ENCODE peak calls at places on chromosomes 1 and 21, in seven cellular contexts. I, X, Y, T, V, D and N are unnamed samples.

GRCh38 chr1:26079960-26080814 is 12.8 kb upstream of the TRIM63 start:
- DNase-seq in V (no peak), Y (no peak), T (no peak), X (no peak), I (no peak), D (no peak), N (no peak)

GRCh38 chr1:113659010-113659409 is 100.3 kb downstream of the PHTF1 start:
- DNase-seq in T (no peak), Y (no peak), D (no peak), X (no peak), V (no peak), I (no peak), N (no peak)

GRCh38 chr1:197868751-197869501 is 33.5 kb upstream of the C1orf53 start:
- DNase-seq in V (peak; percentile 41), Y (peak; percentile 8), D (peak; percentile 77), T (no peak), I (peak; percentile 35), X (peak; percentile 80), N (no peak)

GRCh38 chr1:161038523-161039153 is at the start of gene TSTD1:
- DNase-seq in X (no peak), T (peak; percentile 55), D (no peak), Y (peak; percentile 88), V (peak; percentile 88), I (peak; percentile 90), N (no peak)

GRCh38 chr1:218479436-218480115 is 134.4 kb downstream of the TGFB2 start:
- DNase-seq in V (no peak), X (peak; percentile 50), Y (no peak), I (no peak), T (no peak), D (peak; percentile 66), N (no peak)

GRCh38 chr1:234973426-234974250 is 155.0 kb downstream of the TOMM20 start:
- DNase-seq in D (no peak), X (no peak), Y (peak; percentile 58), I (peak; percentile 57), T (no peak), V (no peak), N (no peak)

GRCh38 chr1:229370601-229371021 is 27.8 kb upstream of the CCSAP start:
- DNase-seq in D (no peak), Y (peak; percentile 71), X (peak; percentile 9), V (peak; percentile 30), I (no peak), T (peak; percentile 63), N (no peak)

GRCh38 chr1:206593351-206593925 is 18.8 kb downstream of the EIF2D start:
- DNase-seq in X (no peak), I (no peak), T (no peak), Y (no peak), D (no peak), V (no peak), N (no peak)

GRCh38 chr1:228004887-228005462 is 1.8 kb upstream of the WNT3A start:
- DNase-seq in V (no peak), I (no peak), D (no peak), Y (no peak), T (peak; percentile 4), X (no peak), N (no peak)

GRCh38 chr1:50047916-50048694 is 24.4 kb upstream of the AGBL4 start:
- DNase-seq in X (no peak), T (peak; percentile 14), V (no peak), I (no peak), Y (peak; percentile 23), D (no peak), N (no peak)

GRCh38 chr1:201737350-201738060 is 91.5 kb upstream of the IPO9 start:
- DNase-seq in X (peak; percentile 79), Y (no peak), I (no peak), D (no peak), T (peak; percentile 68), V (no peak), N (no peak)

GRCh38 chr1:32339363-32339978 is 3.4 kb upstream of the MARCKSL1 start:
- DNase-seq in Y (no peak), X (peak; percentile 55), I (peak; percentile 45), V (no peak), T (no peak), D (peak; percentile 93), N (peak; percentile 57)

GRCh38 chr1:7000720-7001119 is 215.5 kb downstream of the CAMTA1 start:
- DNase-seq in D (no peak), T (no peak), V (no peak), X (no peak), Y (no peak), I (peak; percentile 47), N (no peak)

GRCh38 chr1:2335721-2336475 is 55.5 kb downstream of the MORN1 start:
- DNase-seq in D (no peak), I (no peak), Y (no peak), X (no peak), V (no peak), T (no peak), N (no peak)

GRCh38 chr1:161052899-161053298 is 7.1 kb upstream of the USF1 start:
- DNase-seq in V (no peak), T (no peak), X (peak; percentile 43), Y (no peak), I (no peak), D (peak; percentile 50), N (no peak)

GRCh38 chr1:220526294-220526693 is 1.6 kb upstream of the MARK1 start:
- DNase-seq in Y (no peak), I (no peak), D (peak; percentile 3), X (peak; percentile 22), T (no peak), V (peak; percentile 6), N (no peak)

GRCh38 chr1:184504695-184505338 is 118.0 kb downstream of the C1orf21 start:
- DNase-seq in D (no peak), I (no peak), Y (peak; percentile 32), T (no peak), X (no peak), V (no peak), N (no peak)

GRCh38 chr1:42325014-42325402 is 10.0 kb downstream of the FOXJ3 start:
- DNase-seq in I (no peak), D (no peak), Y (no peak), X (no peak), T (no peak), V (no peak), N (no peak)

GRCh38 chr1:106435269-106435668 is 621.2 kb upstream of the PRMT6 start:
- DNase-seq in X (no peak), V (no peak), T (no peak), D (no peak), I (no peak), Y (no peak), N (no peak)

GRCh38 chr1:26184883-26185282 is 5.5 kb upstream of the CATSPER4 start:
- DNase-seq in Y (no peak), X (no peak), V (no peak), I (no peak), D (no peak), T (no peak), N (no peak)

GRCh38 chr1:78145105-78145580 is 99.4 kb downstream of the GIPC2 start:
- DNase-seq in X (peak; percentile 91), T (peak; percentile 14), V (peak; percentile 33), I (peak; percentile 33), D (peak; percentile 81), Y (peak; percentile 51), N (no peak)

GRCh38 chr1:19775831-19776230 is 23.9 kb downstream of the TMCO4 start:
- DNase-seq in T (no peak), I (no peak), Y (no peak), X (no peak), V (no peak), D (no peak), N (no peak)

GRCh38 chr21:28754127-28754611 is 238.5 kb downstream of the LTN1 start:
- DNase-seq in I (no peak), T (peak; percentile 25), X (peak; percentile 86), D (peak; percentile 13), V (no peak), Y (no peak), N (no peak)

GRCh38 chr1:26537951-26538352 is 8.4 kb downstream of the RPS6KA1 start:
- DNase-seq in X (peak; percentile 61), I (no peak), T (no peak), Y (no peak), V (peak; percentile 65), D (peak; percentile 47), N (peak; percentile 80)

GRCh38 chr21:44051462-44051941 is 39.4 kb downstream of the TRAPPC10 start:
- DNase-seq in X (no peak), I (no peak), Y (no peak), V (no peak), T (peak; percentile 34), D (no peak), N (no peak)